ENCODE peak calls at places on chromosomes 1 and 21, in five cellular contexts. E is Peyer's patch, B is ovary, O is tibial nerve, R is IMR-90. Z is an unnamed sample.

GRCh38 chr1:200173097-200173629 is 145.7 kb downstream of the NR5A2 start:
- DNase-seq in E (no peak), B (no peak), O (no peak), R (no peak), Z (no peak)

GRCh38 chr1:79694241-79694640 is 687.7 kb upstream of the ADGRL4 start:
- DNase-seq in E (no peak), B (no peak), O (no peak), R (no peak), Z (no peak)

GRCh38 chr1:207711285-207711684 is 40.6 kb upstream of the CD46 start:
- DNase-seq in E (no peak), B (no peak), O (no peak), R (peak), Z (no peak)

GRCh38 chr1:25523512-25523911 is 19.9 kb upstream of the LDLRAP1 start:
- DNase-seq in E (no peak), B (no peak), O (no peak), R (peak), Z (no peak)

GRCh38 chr1:25872708-25873107 is 2.8 kb downstream of the PAQR7 start:
- DNase-seq in E (no peak), B (no peak), O (no peak), R (no peak), Z (no peak)

GRCh38 chr1:45136984-45137383 is 69.4 kb downstream of the ZSWIM5 start:
- DNase-seq in E (no peak), B (no peak), O (no peak), R (no peak), Z (no peak)

GRCh38 chr1:61539720-61540462 is 185.1 kb downstream of the TM2D1 start:
- DNase-seq in E (no peak), B (no peak), O (no peak), R (no peak), Z (peak)

GRCh38 chr1:231265379-231265778 is 24.4 kb downstream of the GNPAT start:
- DNase-seq in E (no peak), B (no peak), O (no peak), R (no peak), Z (no peak)

GRCh38 chr1:26162220-26162703 is 3.4 kb downstream of the FAM110D start:
- DNase-seq in E (no peak), B (no peak), O (no peak), R (no peak), Z (no peak)

GRCh38 chr1:67566803-67567202 is 118.2 kb upstream of the GADD45A start:
- DNase-seq in E (no peak), B (no peak), O (no peak), R (peak), Z (no peak)

GRCh38 chr1:1001631-1002300 is 1.9 kb upstream of the HES4 start:
- DNase-seq in E (peak), B (peak), O (peak), R (peak), Z (no peak)

GRCh38 chr21:17679002-17679600 is 66.4 kb upstream of the BTG3 start:
- DNase-seq in E (no peak), B (no peak), O (peak), R (peak), Z (no peak)

GRCh38 chr1:87179851-87180519 is 148.7 kb upstream of the LMO4 start:
- DNase-seq in E (no peak), B (no peak), O (no peak), R (no peak), Z (no peak)

GRCh38 chr1:226737819-226738420 is 1.2 kb downstream of the ITPKB start:
- DNase-seq in E (peak), B (peak), O (peak), R (peak), Z (peak)

GRCh38 chr1:116943438-116943837 is 33.7 kb downstream of the PTGFRN start:
- DNase-seq in E (no peak), B (no peak), O (no peak), R (no peak), Z (no peak)

GRCh38 chr1:67749844-67750689 is 65.1 kb downstream of the GADD45A start:
- DNase-seq in E (no peak), B (no peak), O (peak), R (peak), Z (peak)

GRCh38 chr1:28887418-28887834 is 26.9 kb upstream of the EPB41 start:
- DNase-seq in E (no peak), B (peak), O (no peak), R (no peak), Z (peak)

GRCh38 chr21:45749974-45750373 is 106.4 kb downstream of the PCBP3 start:
- DNase-seq in E (no peak), B (no peak), O (no peak), R (no peak), Z (no peak)

GRCh38 chr21:45998276-45998701 is 16.7 kb downstream of the COL6A1 start:
- DNase-seq in E (peak), B (no peak), O (no peak), R (no peak), Z (no peak)

GRCh38 chr1:155062702-155063411 is 683 bp upstream of the EFNA4 start:
- DNase-seq in E (peak), B (peak), O (peak), R (peak), Z (peak)

GRCh38 chr1:56774067-56774609 is 45.1 kb downstream of the FYB2 start:
- DNase-seq in E (no peak), B (no peak), O (no peak), R (no peak), Z (no peak)

GRCh38 chr1:3170566-3171453 is 101.8 kb downstream of the PRDM16 start:
- DNase-seq in E (peak), B (peak), O (peak), R (no peak), Z (peak)

GRCh38 chr1:974293-974640 is 7.6 kb downstream of the PERM1 start:
- DNase-seq in E (no peak), B (peak), O (no peak), R (no peak), Z (no peak)

GRCh38 chr1:89781494-89782126 is 39.2 kb upstream of the LRRC8D start:
- DNase-seq in E (no peak), B (no peak), O (no peak), R (no peak), Z (no peak)

GRCh38 chr21:41750051-41750450 is 16.8 kb downstream of the RIPK4 start:
- DNase-seq in E (peak), B (no peak), O (no peak), R (peak), Z (no peak)

GRCh38 chr1:97834903-97835302 is 85.9 kb downstream of the DPYD start:
- DNase-seq in E (no peak), B (no peak), O (no peak), R (peak), Z (no peak)

GRCh38 chr21:42614811-42615342 is 38.5 kb upstream of the PDE9A start:
- DNase-seq in E (no peak), B (no peak), O (no peak), R (no peak), Z (peak)

GRCh38 chr1:89125571-89126233 is at the start of gene GBP2:
- DNase-seq in E (peak), B (no peak), O (peak), R (peak), Z (no peak)

GRCh38 chr1:162386292-162387225 is 5.0 kb downstream of the C1orf226 start:
- DNase-seq in E (no peak), B (no peak), O (no peak), R (no peak), Z (no peak)

GRCh38 chr1:55476445-55477015 is 261.4 kb upstream of the USP24 start:
- DNase-seq in E (no peak), B (no peak), O (no peak), R (no peak), Z (no peak)

GRCh38 chr21:16517380-16517779 is 787.6 kb downstream of the USP25 start:
- DNase-seq in E (no peak), B (no peak), O (no peak), R (peak), Z (no peak)

GRCh38 chr1:11930571-11931445 is 3.7 kb upstream of the PLOD1 start:
- DNase-seq in E (no peak), B (peak), O (no peak), R (peak), Z (no peak)

GRCh38 chr21:29501451-29501850 is 202.7 kb downstream of the BACH1 start:
- DNase-seq in E (no peak), B (no peak), O (no peak), R (peak), Z (no peak)

GRCh38 chr1:204258213-204259115 is 44.7 kb upstream of the GOLT1A start:
- DNase-seq in E (peak), B (peak), O (no peak), R (peak), Z (no peak)

GRCh38 chr1:192513196-192513595 is 62.4 kb upstream of the RGS1 start:
- DNase-seq in E (no peak), B (no peak), O (no peak), R (no peak), Z (no peak)

GRCh38 chr1:192512426-192513125 is 63.0 kb upstream of the RGS1 start:
- DNase-seq in E (no peak), B (no peak), O (no peak), R (no peak), Z (peak)

GRCh38 chr1:192513697-192514096 is 61.9 kb upstream of the RGS1 start:
- DNase-seq in E (no peak), B (no peak), O (no peak), R (no peak), Z (no peak)

GRCh38 chr1:192518700-192519099 is 56.9 kb upstream of the RGS1 start:
- DNase-seq in E (no peak), B (no peak), O (no peak), R (peak), Z (no peak)

DNA sequence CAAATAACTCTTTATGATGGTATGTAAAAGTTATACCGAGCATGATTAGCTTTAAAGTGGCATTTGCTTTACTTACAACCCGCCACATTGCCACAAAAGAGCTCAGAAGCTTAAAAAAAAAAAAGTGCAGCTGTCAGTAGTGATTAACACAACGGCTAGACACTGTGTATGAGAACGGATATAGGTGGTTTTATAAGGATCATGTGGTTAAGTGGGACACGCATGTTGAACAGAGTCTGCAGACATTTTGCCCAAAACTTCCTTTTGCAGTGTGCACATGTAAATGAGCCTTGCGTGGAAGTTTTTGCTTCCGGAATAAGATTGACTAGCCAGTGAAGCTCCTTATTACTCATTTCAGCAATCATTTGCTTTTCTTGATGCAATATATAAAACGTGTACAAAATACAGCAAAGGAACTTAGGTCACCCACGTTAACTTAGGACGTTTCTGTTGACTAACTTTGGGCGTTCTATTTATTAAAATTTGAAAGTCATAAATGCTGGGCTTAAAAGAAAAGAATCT is 58.7 kb upstream of the RGS1 start:
- DNase-seq in E (no peak), B (no peak), O (no peak), R (no peak), Z (no peak)
- H3K4me3 ChIP-seq in E (no peak), B (no peak), O (no peak), R (no peak), Z (no peak)

GRCh38 chr21:36316872-36317484 is 3.0 kb upstream of the MORC3 start:
- DNase-seq in E (no peak), B (no peak), O (no peak), R (no peak), Z (no peak)

GRCh38 chr21:36322083-36322424 is 2.1 kb downstream of the MORC3 start:
- DNase-seq in E (no peak), B (no peak), O (no peak), R (no peak), Z (no peak)

GRCh38 chr21:36321325-36322082 is 1.5 kb downstream of the MORC3 start:
- DNase-seq in E (no peak), B (no peak), O (no peak), R (peak), Z (no peak)

GRCh38 chr21:36320421-36321324 is 676 bp downstream of the MORC3 start:
- DNase-seq in E (no peak), B (peak), O (peak), R (peak), Z (peak)

GRCh38 chr21:36319767-36320420 is at the start of gene MORC3:
- DNase-seq in E (peak), B (peak), O (peak), R (peak), Z (peak)
- TF ChIP-seq POLR2A in E (peak), B (peak), O (peak), R (peak), Z (peak)

DNA sequence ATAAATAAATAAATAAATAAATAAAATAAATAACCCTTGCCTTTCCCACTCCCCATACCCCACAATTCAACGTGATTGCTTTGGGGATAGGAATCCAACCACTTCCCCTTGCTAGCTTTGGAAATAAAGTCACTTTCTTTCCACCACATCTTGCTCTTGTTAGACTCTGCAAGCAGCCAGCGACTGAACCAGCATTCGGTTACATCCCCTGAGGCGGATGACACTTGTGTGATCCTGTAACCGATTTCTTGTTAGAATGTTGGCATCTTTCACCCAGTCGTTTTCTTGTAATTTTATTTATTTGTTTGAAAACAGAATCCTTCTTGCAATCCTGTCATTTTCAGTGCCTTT is 1.6 kb upstream of the IFNGR2 start:
- DNase-seq in E (no peak), B (no peak), O (no peak), R (no peak), Z (no peak)
- H3K4me3 ChIP-seq in E (no peak), B (no peak), O (no peak), R (no peak), Z (no peak)

DNA sequence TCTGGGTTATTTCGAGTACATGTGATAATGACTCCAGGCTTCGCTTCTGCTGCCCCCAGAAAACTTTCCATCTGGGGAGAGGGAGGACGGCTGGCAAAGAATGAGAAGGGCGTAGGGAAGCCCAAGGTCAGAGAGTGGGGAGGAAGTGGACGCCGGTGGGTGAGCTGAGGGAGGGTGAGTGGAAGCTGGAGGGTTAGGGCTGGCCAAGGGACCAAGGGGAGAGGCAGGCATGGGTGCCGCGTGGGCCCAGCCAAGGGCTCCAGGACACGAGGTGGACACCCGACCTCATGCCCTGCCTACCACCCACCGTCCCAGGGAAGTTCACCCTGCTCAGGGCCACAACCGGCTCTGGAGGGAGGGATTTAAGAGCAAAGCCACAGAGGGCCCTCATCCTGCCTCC is 75.8 kb downstream of the CASZ1 start:
- DNase-seq in E (no peak), B (no peak), O (no peak), R (no peak), Z (no peak)
- TF ChIP-seq POLR2A in E (no peak), B (no peak), O (no peak), R (no peak), Z (no peak)

GRCh38 chr1:153630384-153630783 is 2.1 kb downstream of the S100A1 start:
- DNase-seq in E (peak), B (no peak), O (no peak), R (no peak), Z (no peak)

GRCh38 chr1:153629971-153630370 is 1.7 kb downstream of the S100A1 start:
- DNase-seq in E (no peak), B (no peak), O (no peak), R (no peak), Z (no peak)

GRCh38 chr1:153627797-153628626 is at the start of gene S100A1:
- DNase-seq in E (no peak), B (peak), O (no peak), R (no peak), Z (no peak)

GRCh38 chr1:153628638-153629342 is 556 bp downstream of the S100A1 start:
- DNase-seq in E (no peak), B (no peak), O (no peak), R (no peak), Z (no peak)

DNA sequence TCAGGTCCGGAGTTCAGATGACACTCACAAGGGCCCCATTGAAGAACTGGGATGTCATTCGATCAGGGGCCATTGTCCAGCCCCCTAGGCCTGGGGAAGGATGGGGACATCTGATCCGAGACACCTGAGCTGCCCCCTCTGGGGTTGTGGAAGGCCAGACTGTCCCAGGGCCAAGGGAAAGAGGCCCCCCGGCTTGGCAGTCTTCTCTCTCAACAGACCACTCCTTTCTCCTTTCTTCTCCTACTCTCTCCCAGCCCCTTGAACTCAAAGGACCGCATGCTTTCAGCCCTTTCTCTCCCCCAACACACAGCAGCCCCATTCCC is 1.1 kb downstream of the S100A1 start:
- DNase-seq in E (peak), B (no peak), O (no peak), R (no peak), Z (no peak)
- H3K4me3 ChIP-seq in E (no peak), B (no peak), O (no peak), R (no peak), Z (no peak)

DNA sequence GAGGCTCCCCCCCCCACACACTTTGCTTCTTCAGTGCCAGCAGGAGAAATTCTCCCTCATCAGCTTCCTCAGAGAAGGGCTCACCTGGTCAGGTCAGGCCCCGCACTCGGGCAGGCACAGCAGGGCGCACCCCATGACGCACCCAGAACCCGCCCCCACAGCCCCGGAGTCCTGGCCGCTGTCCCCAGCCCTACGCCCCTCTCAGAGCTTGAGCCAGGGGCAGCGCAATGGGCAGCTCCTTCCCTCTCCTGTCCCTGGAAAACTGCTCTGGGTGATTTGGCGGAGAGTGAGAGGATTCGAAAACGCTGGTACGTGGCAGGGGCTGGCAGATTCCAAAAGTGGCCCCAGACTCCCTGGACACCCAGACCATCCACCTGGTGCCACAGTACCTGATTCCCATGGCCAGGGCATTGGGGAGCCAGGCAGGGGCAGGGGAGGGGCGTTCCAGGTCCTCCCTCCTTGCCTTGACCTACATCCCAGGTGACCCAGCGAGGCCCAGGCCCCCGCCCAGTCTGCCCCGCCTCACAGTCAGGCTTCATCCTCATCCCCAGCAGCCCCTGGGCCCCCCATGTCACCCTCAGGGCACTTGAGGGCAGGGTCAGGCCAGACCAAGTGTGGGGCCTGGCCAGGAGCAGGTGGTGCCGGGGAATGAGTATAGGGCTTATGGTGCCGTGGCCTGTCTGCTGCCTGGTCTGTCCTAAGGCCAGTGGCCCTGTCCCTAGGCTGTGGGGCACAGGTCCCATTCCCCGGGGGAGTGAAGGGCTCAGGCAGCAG is 23.8 kb downstream of the RRP1 start:
- DNase-seq in E (no peak), B (no peak), O (no peak), R (no peak), Z (no peak)
- TF ChIP-seq POLR2A in E (no peak), B (no peak), O (no peak), R (no peak), Z (no peak)

DNA sequence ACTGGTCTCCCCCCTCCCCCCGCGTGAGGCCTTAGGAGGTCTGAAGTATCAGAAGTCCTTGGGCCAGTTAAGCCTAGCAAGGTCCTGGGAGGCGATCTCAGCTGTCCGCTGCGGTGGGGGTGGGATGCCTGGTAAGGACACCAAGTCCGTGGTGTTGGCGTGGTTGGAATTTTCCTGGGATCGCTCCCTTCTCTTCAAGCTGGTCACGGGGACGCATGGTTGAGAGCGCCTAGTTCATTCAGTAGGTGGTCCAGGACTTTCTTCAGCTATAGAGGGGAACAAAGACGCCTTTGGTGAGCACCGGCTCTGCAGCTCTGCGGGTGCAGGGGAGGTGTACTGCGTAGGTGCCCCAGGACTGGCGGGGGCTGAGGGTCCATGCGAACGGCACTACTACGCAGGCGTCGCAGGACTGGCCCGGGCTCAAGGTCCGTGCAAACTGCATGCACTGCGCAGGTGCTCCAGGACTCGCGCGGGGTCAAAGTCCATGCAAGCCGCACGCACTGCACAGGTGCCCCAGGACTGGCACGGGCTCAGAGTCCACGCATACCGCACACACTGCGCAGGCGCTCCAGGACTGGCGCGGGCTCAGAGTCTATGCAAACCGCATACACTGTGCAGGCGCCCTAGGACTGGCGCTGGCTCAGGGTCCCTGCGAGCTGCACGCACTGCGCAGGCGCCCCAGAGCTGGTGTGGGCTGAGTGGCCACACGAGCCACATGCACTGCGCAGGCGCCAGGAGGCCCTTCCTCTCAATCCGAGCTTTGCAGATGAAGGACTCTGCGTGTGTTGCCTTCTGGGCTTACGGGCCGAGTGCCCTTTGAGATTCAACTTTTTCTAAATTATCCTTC is 36.6 kb upstream of the HMGN1 start:
- DNase-seq in E (peak), B (peak), O (no peak), R (peak), Z (peak)
- H3K4me3 ChIP-seq in E (peak), B (peak), O (peak), R (peak), Z (peak)